ENCODE peak calls at places on chromosomes 12 and 14, in six cellular contexts. One of them, this sample, is unnamed. For H3K4me1, the result is how much of the 10 kb centered on the place peaks cover.

GRCh38 chr14:75022655-75023054 is 19.9 kb downstream of the EIF2B2 start:
- ATAC-seq in HepG2: peak
- ATAC-seq in GM12878: peak
- ATAC-seq in A549: peak
- ATAC-seq in upper lobe of left lung: no peak
- ATAC-seq in K562: peak
- ATAC-seq in this sample: no peak

GRCh38 chr12:103519632-103520031 is 23.9 kb upstream of the C12orf42 start:
- ATAC-seq in HepG2: no peak
- ATAC-seq in GM12878: no peak
- ATAC-seq in A549: no peak
- ATAC-seq in K562: no peak
- ATAC-seq in upper lobe of left lung: no peak
- ATAC-seq in this sample: no peak

GRCh38 chr12:22800332-22800731 is 175.4 kb downstream of the ETNK1 start:
- ATAC-seq in GM12878: no peak
- ATAC-seq in A549: no peak
- ATAC-seq in upper lobe of left lung: no peak
- ATAC-seq in K562: no peak
- ATAC-seq in HepG2: no peak
- ATAC-seq in this sample: no peak

GRCh38 chr12:52496590-52497071 is 3.6 kb upstream of the KRT6A start:
- ATAC-seq in A549: peak
- ATAC-seq in upper lobe of left lung: peak
- ATAC-seq in HepG2: no peak
- ATAC-seq in GM12878: no peak
- ATAC-seq in K562: no peak
- ATAC-seq in this sample: peak

GRCh38 chr12:76422878-76423438 is 74.7 kb upstream of the BBS10 start:
- ATAC-seq in A549: no peak
- ATAC-seq in GM12878: no peak
- ATAC-seq in HepG2: no peak
- ATAC-seq in K562: peak
- ATAC-seq in upper lobe of left lung: no peak
- ATAC-seq in this sample: no peak

GRCh38 chr12:102369876-102370275 is 110.5 kb downstream of the IGF1 start:
- ATAC-seq in HepG2: no peak
- ATAC-seq in A549: no peak
- ATAC-seq in K562: no peak
- ATAC-seq in GM12878: no peak
- ATAC-seq in upper lobe of left lung: no peak
- ATAC-seq in this sample: no peak

GRCh38 chr14:73235531-73236155 is 1.7 kb upstream of the PAPLN start:
- ATAC-seq in A549: no peak
- ATAC-seq in K562: no peak
- ATAC-seq in HepG2: no peak
- ATAC-seq in GM12878: no peak
- ATAC-seq in upper lobe of left lung: no peak
- ATAC-seq in this sample: no peak

GRCh38 chr12:122079532-122080081 is 1.1 kb downstream of the MLXIP start:
- ATAC-seq in GM12878: no peak
- ATAC-seq in A549: peak
- ATAC-seq in HepG2: peak
- ATAC-seq in upper lobe of left lung: no peak
- ATAC-seq in K562: peak
- ATAC-seq in this sample: no peak

GRCh38 chr12:58425481-58426392 is 484.4 kb downstream of the ATP23 start:
- ATAC-seq in A549: peak
- ATAC-seq in GM12878: peak
- ATAC-seq in upper lobe of left lung: peak
- ATAC-seq in K562: no peak
- ATAC-seq in HepG2: peak
- ATAC-seq in this sample: peak

GRCh38 chr12:85310025-85310424 is 30.0 kb downstream of the ALX1 start:
- ATAC-seq in A549: peak
- ATAC-seq in HepG2: no peak
- ATAC-seq in GM12878: no peak
- ATAC-seq in K562: no peak
- ATAC-seq in upper lobe of left lung: no peak
- ATAC-seq in this sample: no peak

GRCh38 chr12:85308374-85308773 is 28.4 kb downstream of the ALX1 start:
- ATAC-seq in upper lobe of left lung: no peak
- ATAC-seq in HepG2: no peak
- ATAC-seq in A549: no peak
- ATAC-seq in K562: no peak
- ATAC-seq in GM12878: no peak
- ATAC-seq in this sample: no peak

GRCh38 chr12:85309180-85309579 is 29.2 kb downstream of the ALX1 start:
- ATAC-seq in upper lobe of left lung: no peak
- ATAC-seq in K562: no peak
- ATAC-seq in HepG2: no peak
- ATAC-seq in A549: peak
- ATAC-seq in GM12878: no peak
- ATAC-seq in this sample: no peak

GRCh38 chr12:85310456-85311076 is 30.5 kb downstream of the ALX1 start:
- ATAC-seq in HepG2: no peak
- ATAC-seq in A549: no peak
- ATAC-seq in K562: no peak
- ATAC-seq in upper lobe of left lung: no peak
- ATAC-seq in GM12878: no peak
- ATAC-seq in this sample: no peak
- TF ChIP-seq CTCF in HepG2: no peak
- TF ChIP-seq CTCF in A549: peak
- TF ChIP-seq CTCF in K562: no peak
- TF ChIP-seq CTCF in upper lobe of left lung: no peak
- TF ChIP-seq CTCF in GM12878: no peak
- TF ChIP-seq CTCF in this sample: no peak

GRCh38 chr12:111818340-111818739 is 23.7 kb upstream of the MAPKAPK5 start:
- ATAC-seq in K562: no peak
- ATAC-seq in HepG2: no peak
- ATAC-seq in upper lobe of left lung: no peak
- ATAC-seq in GM12878: no peak
- ATAC-seq in A549: no peak
- ATAC-seq in this sample: no peak

GRCh38 chr12:111807232-111807631 is 34.8 kb upstream of the MAPKAPK5 start:
- ATAC-seq in K562: no peak
- ATAC-seq in A549: no peak
- ATAC-seq in GM12878: no peak
- ATAC-seq in HepG2: peak
- ATAC-seq in upper lobe of left lung: no peak
- ATAC-seq in this sample: no peak

GRCh38 chr12:111816065-111816615 is 25.9 kb upstream of the MAPKAPK5 start:
- ATAC-seq in K562: no peak
- ATAC-seq in GM12878: no peak
- ATAC-seq in upper lobe of left lung: no peak
- ATAC-seq in A549: no peak
- ATAC-seq in HepG2: no peak
- ATAC-seq in this sample: no peak

GRCh38 chr12:111812881-111813741 is 28.9 kb upstream of the MAPKAPK5 start:
- ATAC-seq in GM12878: peak
- ATAC-seq in upper lobe of left lung: peak
- ATAC-seq in HepG2: peak
- ATAC-seq in A549: peak
- ATAC-seq in K562: peak
- ATAC-seq in this sample: peak
- TF ChIP-seq EP300 in GM12878: no peak
- TF ChIP-seq EP300 in upper lobe of left lung: no peak
- TF ChIP-seq EP300 in HepG2: no peak
- TF ChIP-seq EP300 in A549: no peak
- TF ChIP-seq EP300 in K562: no peak
- TF ChIP-seq EP300 in this sample: no peak

DNA sequence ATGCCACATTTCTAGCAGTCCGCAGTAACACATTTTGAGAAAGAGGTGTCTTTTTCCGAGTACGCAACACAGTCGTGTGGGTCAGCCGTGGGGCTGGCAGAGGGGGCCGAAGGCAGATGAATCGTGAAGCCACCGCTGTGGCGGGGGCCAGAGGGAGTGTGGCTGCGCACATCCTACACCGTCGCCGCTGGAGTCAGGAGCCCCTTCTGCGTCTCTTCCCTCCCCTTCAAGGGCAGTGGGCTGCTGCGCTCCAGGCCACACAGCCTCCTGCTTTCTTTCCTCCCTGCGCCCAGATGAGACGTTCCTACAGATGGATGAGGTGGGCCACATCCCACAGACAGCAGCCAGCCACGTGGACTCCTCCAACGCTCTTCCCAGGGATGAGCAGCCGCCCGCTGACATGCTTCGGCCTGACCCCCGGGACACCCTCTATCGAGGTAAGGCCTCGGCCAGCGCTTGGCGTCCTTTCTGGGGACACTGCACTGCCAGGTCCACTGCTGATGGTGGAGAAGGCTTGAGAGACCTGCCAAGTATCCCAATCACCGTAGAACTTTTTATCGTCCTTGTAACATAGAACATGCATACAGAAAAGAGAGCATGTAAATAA is 89.8 kb downstream of the B4GALNT3 start:
- ATAC-seq in HepG2: no peak
- ATAC-seq in K562: no peak
- ATAC-seq in GM12878: no peak
- ATAC-seq in upper lobe of left lung: no peak
- ATAC-seq in A549: no peak
- ATAC-seq in this sample: no peak
- H3K4me1 ChIP-seq in HepG2: under half
- H3K4me1 ChIP-seq in K562: under half
- H3K4me1 ChIP-seq in GM12878: under half
- H3K4me1 ChIP-seq in upper lobe of left lung: under half
- H3K4me1 ChIP-seq in A549: under half
- H3K4me1 ChIP-seq in this sample: under half

DNA sequence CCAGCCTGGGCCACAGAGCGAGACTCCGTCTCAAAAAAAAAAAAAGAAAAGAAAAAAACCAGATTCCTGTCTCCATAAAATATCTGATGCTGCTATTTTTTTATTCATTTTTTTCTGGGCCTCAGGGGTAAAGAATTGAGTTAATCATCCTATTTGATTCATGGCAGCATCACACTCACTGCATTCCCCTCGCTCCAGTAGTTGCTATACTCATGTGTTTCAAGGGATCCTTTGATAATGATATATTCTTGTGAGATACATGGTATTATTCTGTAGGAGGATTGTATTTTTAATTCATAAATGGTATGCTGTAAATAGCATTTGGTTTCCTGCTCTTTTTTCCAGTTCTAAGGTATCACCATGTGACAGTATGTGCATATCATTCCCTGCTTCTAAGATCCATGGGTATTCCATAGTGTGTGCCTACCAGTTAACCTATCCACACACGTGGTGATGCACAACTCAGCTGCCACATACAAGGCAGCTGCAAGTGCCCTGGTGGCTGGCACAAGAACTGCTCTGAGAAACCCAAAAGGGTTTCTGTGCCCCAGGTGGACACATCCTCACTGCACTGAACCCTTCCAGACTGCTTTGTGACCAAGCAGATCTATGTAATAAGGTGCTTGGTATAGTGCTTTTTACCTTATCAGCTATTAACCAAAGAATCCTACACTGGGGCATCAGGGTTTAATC is 74.7 kb downstream of the ZFP36L1 start:
- ATAC-seq in HepG2: peak
- ATAC-seq in K562: no peak
- ATAC-seq in A549: peak
- ATAC-seq in upper lobe of left lung: no peak
- ATAC-seq in GM12878: peak
- ATAC-seq in this sample: no peak
- TF ChIP-seq CTCF in HepG2: no peak
- TF ChIP-seq CTCF in K562: no peak
- TF ChIP-seq CTCF in A549: peak
- TF ChIP-seq CTCF in upper lobe of left lung: peak
- TF ChIP-seq CTCF in GM12878: no peak
- TF ChIP-seq CTCF in this sample: peak

GRCh38 chr12:112352921-112353320 is 29.3 kb downstream of the HECTD4 start:
- ATAC-seq in GM12878: no peak
- ATAC-seq in K562: no peak
- ATAC-seq in A549: no peak
- ATAC-seq in upper lobe of left lung: no peak
- ATAC-seq in HepG2: no peak
- ATAC-seq in this sample: no peak
- TF ChIP-seq EP300 in GM12878: no peak
- TF ChIP-seq EP300 in K562: no peak
- TF ChIP-seq EP300 in A549: no peak
- TF ChIP-seq EP300 in upper lobe of left lung: no peak
- TF ChIP-seq EP300 in HepG2: no peak
- TF ChIP-seq EP300 in this sample: no peak

GRCh38 chr12:124454352-124454725 is 113.1 kb downstream of the NCOR2 start:
- ATAC-seq in upper lobe of left lung: no peak
- ATAC-seq in GM12878: no peak
- ATAC-seq in A549: no peak
- ATAC-seq in K562: no peak
- ATAC-seq in HepG2: no peak
- ATAC-seq in this sample: no peak
- H3K4me1 ChIP-seq in upper lobe of left lung: half or more
- H3K4me1 ChIP-seq in GM12878: half or more
- H3K4me1 ChIP-seq in A549: under half
- H3K4me1 ChIP-seq in K562: under half
- H3K4me1 ChIP-seq in HepG2: under half
- H3K4me1 ChIP-seq in this sample: half or more

This sample was measured in gastroesophageal sphincter.